ENCODE peak calls at places on chromosome 1, in four cellular contexts. O, K, E and Y are unnamed samples.

GRCh38 chr1:151222130-151222529 is 23.8 kb downstream of the PIP5K1A start:
- DNase-seq in O (no peak), K (no peak), E (no peak), Y (no peak)

GRCh38 chr1:76330993-76331603 is 256.6 kb downstream of the ST6GALNAC3 start:
- DNase-seq in O (peak; percentile 18), K (peak; percentile 53), E (peak; percentile 5), Y (no peak)

GRCh38 chr1:209768354-209768774 is 12.5 kb downstream of the TRAF3IP3 start:
- DNase-seq in O (no peak), K (no peak), E (no peak), Y (no peak)

GRCh38 chr1:71049951-71050598 is 2.5 kb upstream of the PTGER3 start:
- DNase-seq in O (peak; percentile 64), K (peak; percentile 43), E (peak; percentile 30), Y (no peak)

GRCh38 chr1:199862047-199862446 is 165.5 kb upstream of the NR5A2 start:
- DNase-seq in O (no peak), K (no peak), E (no peak), Y (no peak)

GRCh38 chr1:209860293-209860881 is 32.6 kb downstream of the UTP25 start:
- DNase-seq in O (peak; percentile 72), K (peak; percentile 92), E (peak; percentile 81), Y (peak; percentile 82)

GRCh38 chr1:56535362-56535761 is 44.0 kb downstream of the PLPP3 start:
- DNase-seq in O (no peak), K (no peak), E (no peak), Y (peak; percentile 46)

GRCh38 chr1:89609781-89610456 is 23.0 kb upstream of the LRRC8C start:
- DNase-seq in O (peak; percentile 45), K (no peak), E (no peak), Y (no peak)

GRCh38 chr1:15755643-15756040 is 3.0 kb upstream of the FBLIM1 start:
- DNase-seq in O (no peak), K (no peak), E (no peak), Y (no peak)

GRCh38 chr1:38525343-38525948 is 334.1 kb downstream of the RRAGC start:
- DNase-seq in O (no peak), K (no peak), E (no peak), Y (no peak)

GRCh38 chr1:198797656-198798055 is 158.8 kb downstream of the PTPRC start:
- DNase-seq in O (no peak), K (no peak), E (no peak), Y (no peak)

GRCh38 chr1:27388337-27389005 is 4.0 kb upstream of the GPR3 start:
- DNase-seq in O (peak; percentile 49), K (peak; percentile 73), E (peak; percentile 60), Y (no peak)

GRCh38 chr1:29986986-29987385 is 736.4 kb downstream of the MATN1 start:
- DNase-seq in O (no peak), K (no peak), E (no peak), Y (peak; percentile 42)

GRCh38 chr1:219574484-219575087 is 38.3 kb downstream of the ZC3H11B start:
- DNase-seq in O (no peak), K (no peak), E (no peak), Y (no peak)

GRCh38 chr1:223066415-223066814 is 76.6 kb downstream of the TLR5 start:
- DNase-seq in O (no peak), K (no peak), E (no peak), Y (no peak)

GRCh38 chr1:244322791-244323521 is 128.8 kb downstream of the ADSS2 start:
- DNase-seq in O (peak; percentile 60), K (peak; percentile 68), E (peak; percentile 76), Y (no peak)

GRCh38 chr1:41920658-41921057 is 1.9 kb upstream of the HIVEP3 start:
- DNase-seq in O (no peak), K (no peak), E (no peak), Y (no peak)

GRCh38 chr1:91501527-91501859 is 842 bp downstream of the CDC7 start:
- DNase-seq in O (no peak), K (no peak), E (peak; percentile 28), Y (no peak)

GRCh38 chr1:203644661-203645510 is 18.3 kb downstream of the ATP2B4 start:
- DNase-seq in O (no peak), K (no peak), E (no peak), Y (no peak)

GRCh38 chr1:34918609-34919561 is 10.6 kb downstream of the DLGAP3 start:
- DNase-seq in O (no peak), K (peak; percentile 41), E (no peak), Y (peak; percentile 29)

GRCh38 chr1:201465698-201466290 is 3.2 kb downstream of the PHLDA3 start:
- DNase-seq in O (no peak), K (no peak), E (no peak), Y (no peak)

GRCh38 chr1:53725238-53725689 is 13.7 kb downstream of the GLIS1 start:
- DNase-seq in O (peak; percentile 15), K (peak; percentile 30), E (no peak), Y (peak; percentile 36)

GRCh38 chr1:67110352-67110751 is 24.4 kb downstream of the C1orf141 start:
- DNase-seq in O (no peak), K (no peak), E (no peak), Y (no peak)

GRCh38 chr1:22140681-22141080 is 2.2 kb downstream of the WNT4 start:
- DNase-seq in O (no peak), K (no peak), E (no peak), Y (no peak)

GRCh38 chr1:13494025-13494424 is 19.8 kb downstream of the LRRC38 start:
- DNase-seq in O (no peak), K (no peak), E (no peak), Y (no peak)

GRCh38 chr1:210232524-210233215 is at the start of gene SERTAD4:
- DNase-seq in O (no peak), K (no peak), E (peak; percentile 40), Y (peak; percentile 66)

GRCh38 chr1:38028105-38028591 is 15.6 kb downstream of the UTP11 start:
- DNase-seq in O (no peak), K (no peak), E (no peak), Y (no peak)

GRCh38 chr1:196355206-196355786 is 252.9 kb downstream of the KCNT2 start:
- DNase-seq in O (peak; percentile 3), K (no peak), E (peak; percentile 5), Y (no peak)

GRCh38 chr1:39196244-39197215 is 8.0 kb upstream of the MACF1 start:
- DNase-seq in O (no peak), K (peak; percentile 41), E (no peak), Y (no peak)

GRCh38 chr1:203475012-203475981 is at the start of gene PRELP:
- DNase-seq in O (no peak), K (peak; percentile 46), E (no peak), Y (no peak)

GRCh38 chr1:46595127-46595526 is 8.9 kb downstream of the MKNK1 start:
- DNase-seq in O (no peak), K (peak; percentile 55), E (no peak), Y (no peak)

GRCh38 chr1:201599548-201599947 is 60.6 kb downstream of the NAV1 start:
- DNase-seq in O (no peak), K (no peak), E (no peak), Y (no peak)

GRCh38 chr1:222923506-222923905 is 108.7 kb downstream of the DISP1 start:
- DNase-seq in O (no peak), K (no peak), E (no peak), Y (no peak)

GRCh38 chr1:168360622-168361021 is 79.9 kb downstream of the TBX19 start:
- DNase-seq in O (no peak), K (no peak), E (no peak), Y (no peak)

GRCh38 chr1:239446611-239447010 is 60.2 kb downstream of the CHRM3 start:
- DNase-seq in O (no peak), K (no peak), E (no peak), Y (no peak)

GRCh38 chr1:25898223-25899015 is 7.8 kb downstream of the STMN1 start:
- DNase-seq in O (no peak), K (no peak), E (no peak), Y (no peak)

GRCh38 chr1:25897754-25898153 is 8.5 kb downstream of the STMN1 start:
- DNase-seq in O (no peak), K (no peak), E (no peak), Y (no peak)

GRCh38 chr1:25899792-25900191 is 6.4 kb downstream of the STMN1 start:
- DNase-seq in O (no peak), K (no peak), E (no peak), Y (no peak)

GRCh38 chr1:25902462-25902861 is 3.8 kb downstream of the STMN1 start:
- DNase-seq in O (no peak), K (no peak), E (no peak), Y (no peak)

GRCh38 chr1:25900209-25900608 is 6.0 kb downstream of the STMN1 start:
- DNase-seq in O (no peak), K (no peak), E (no peak), Y (no peak)
- TF ChIP-seq RNF2 in O (no peak), K (no peak), E (no peak), Y (no peak)

GRCh38 chr1:154705544-154705943 is 97.6 kb upstream of the ADAR start:
- DNase-seq in O (no peak), K (no peak), E (no peak), Y (no peak)

GRCh38 chr1:154698320-154699096 is 90.5 kb upstream of the ADAR start:
- DNase-seq in O (peak; percentile 78), K (no peak), E (no peak), Y (no peak)

GRCh38 chr1:154707901-154708514 is 100.0 kb upstream of the ADAR start:
- DNase-seq in O (no peak), K (no peak), E (no peak), Y (no peak)

GRCh38 chr1:154706851-154707250 is 98.9 kb upstream of the ADAR start:
- DNase-seq in O (no peak), K (no peak), E (no peak), Y (no peak)

DNA sequence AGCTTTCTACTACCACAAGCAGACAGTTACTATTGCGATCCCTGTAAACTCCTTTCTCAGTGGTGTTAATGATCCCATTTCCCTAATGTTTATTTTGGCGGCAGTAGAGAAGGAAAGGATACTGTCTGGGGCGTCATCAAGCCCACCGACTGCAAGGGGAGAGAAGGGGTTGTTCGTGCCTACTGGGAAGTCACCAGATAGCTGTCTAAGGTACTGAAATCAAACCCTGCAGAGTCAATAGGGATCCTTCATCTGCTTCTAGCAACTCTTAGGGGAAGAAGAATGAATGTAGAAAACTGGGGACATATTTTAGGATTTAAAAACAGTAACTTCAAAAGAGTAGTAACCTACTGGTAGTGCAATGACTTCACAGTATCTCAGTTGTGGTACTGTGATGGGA is 95.2 kb upstream of the ADAR start:
- DNase-seq in O (no peak), K (no peak), E (no peak), Y (no peak)
- TF ChIP-seq RNF2 in O (no peak), K (no peak), E (no peak), Y (no peak)

DNA sequence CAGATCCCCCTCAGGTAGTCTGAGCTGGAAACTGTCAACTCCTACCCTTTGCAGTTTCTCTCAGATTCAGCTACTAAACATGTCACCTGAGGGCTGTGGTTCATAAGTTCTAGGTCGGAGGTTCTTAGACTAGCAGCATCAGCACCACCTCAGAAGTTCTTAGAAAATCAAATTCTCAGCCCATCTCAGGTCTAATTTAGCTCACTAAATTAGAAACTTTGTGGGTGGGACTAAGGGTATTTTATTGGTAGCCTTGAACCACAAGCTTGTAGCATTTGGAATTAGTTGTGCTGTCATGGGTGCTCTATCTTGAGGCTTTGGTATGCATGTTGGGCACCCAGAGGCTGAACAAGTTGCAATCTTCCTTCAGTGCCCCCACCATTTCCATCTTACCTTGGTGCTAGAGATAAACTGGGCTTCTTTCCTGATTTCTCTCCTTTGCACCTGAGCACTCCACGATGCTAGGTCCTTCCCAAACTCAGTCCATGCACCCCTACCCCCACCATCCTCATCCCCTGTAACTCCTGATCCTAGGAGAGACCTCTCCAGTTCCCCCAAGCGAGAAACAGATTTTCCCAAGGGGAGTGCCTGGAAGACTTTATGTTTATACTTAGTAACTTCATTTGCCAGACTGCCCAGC is 54.2 kb downstream of the S1PR1 start:
- DNase-seq in O (no peak), K (no peak), E (no peak), Y (no peak)
- TF ChIP-seq RNF2 in O (no peak), K (no peak), E (no peak), Y (no peak)

GRCh38 chr1:11253226-11253625 is 9.1 kb downstream of the MTOR start:
- DNase-seq in O (no peak), K (peak; percentile 2), E (no peak), Y (no peak)
- TF ChIP-seq RNF2 in O (no peak), K (no peak), E (no peak), Y (no peak)